ENCODE peak calls at places on chromosomes 7 and 10, in five cellular contexts. E is GM23248, J is fibroblast of lung, W is IMR-90, Q is neuronal stem cell. M is an unnamed sample. For H3K4me1, the result is how much of the 10 kb centered on the place peaks cover.

GRCh38 chr7:128893251-128894100 is 17.0 kb downstream of the KCP start:
- DNase-seq in E (no peak), J (no peak), W (no peak), Q (no peak), M (no peak)

GRCh38 chr7:111438369-111439289 is 123.7 kb downstream of the IMMP2L start:
- DNase-seq in E (peak), J (peak), W (peak), Q (no peak), M (peak)

GRCh38 chr7:441713-442421 is 77.8 kb downstream of the PDGFA start:
- DNase-seq in E (no peak), J (no peak), W (no peak), Q (no peak), M (no peak)

GRCh38 chr10:132920101-132920925 is 22.1 kb downstream of the CFAP46 start:
- DNase-seq in E (no peak), J (no peak), W (no peak), Q (no peak), M (no peak)

GRCh38 chr7:100370746-100371145 is 2.5 kb upstream of the PILRA start:
- DNase-seq in E (no peak), J (no peak), W (no peak), Q (no peak), M (no peak)

GRCh38 chr10:3418041-3418760 is 245.6 kb upstream of the PITRM1 start:
- DNase-seq in E (no peak), J (no peak), W (no peak), Q (no peak), M (no peak)

GRCh38 chr10:132588301-132589013 is 50.9 kb downstream of the INPP5A start:
- DNase-seq in E (peak), J (no peak), W (no peak), Q (no peak), M (no peak)

GRCh38 chr10:133565441-133566294 is at the start of gene SYCE1:
- DNase-seq in E (no peak), J (no peak), W (no peak), Q (no peak), M (no peak)

GRCh38 chr10:110181911-110182310 is 25.5 kb upstream of the MXI1 start:
- DNase-seq in E (no peak), J (no peak), W (no peak), Q (no peak), M (no peak)

GRCh38 chr10:110176626-110177025 is 30.8 kb upstream of the MXI1 start:
- DNase-seq in E (no peak), J (peak), W (no peak), Q (no peak), M (no peak)

GRCh38 chr10:110184363-110184762 is 23.0 kb upstream of the MXI1 start:
- DNase-seq in E (no peak), J (no peak), W (no peak), Q (no peak), M (no peak)

GRCh38 chr10:110179220-110179619 is 28.2 kb upstream of the MXI1 start:
- DNase-seq in E (no peak), J (no peak), W (no peak), Q (no peak), M (no peak)

GRCh38 chr10:110181451-110181850 is 26.0 kb upstream of the MXI1 start:
- DNase-seq in E (no peak), J (no peak), W (no peak), Q (no peak), M (no peak)
- H3K4me3 ChIP-seq in E (no peak), J (no peak), W (no peak), Q (no peak), M (no peak)

GRCh38 chr7:137953043-137953691 is 48.7 kb downstream of the CREB3L2 start:
- DNase-seq in E (peak), J (peak), W (peak), Q (no peak), M (no peak)
- H3K4me1 ChIP-seq in E (under half), J (under half), W (under half), Q (under half), M (under half)

GRCh38 chr7:143331179-143331825 is 15.4 kb downstream of the CLCN1 start:
- DNase-seq in E (peak), J (peak), W (peak), Q (no peak), M (peak)
- H3K9ac ChIP-seq in E (peak), J (no peak), W (no peak), Q (no peak), M (no peak)

GRCh38 chr10:124469956-124470484 is 8.4 kb downstream of the LHPP start:
- DNase-seq in E (no peak), J (no peak), W (no peak), Q (peak), M (no peak)
- H3K4me3 ChIP-seq in E (no peak), J (no peak), W (no peak), Q (no peak), M (no peak)

DNA sequence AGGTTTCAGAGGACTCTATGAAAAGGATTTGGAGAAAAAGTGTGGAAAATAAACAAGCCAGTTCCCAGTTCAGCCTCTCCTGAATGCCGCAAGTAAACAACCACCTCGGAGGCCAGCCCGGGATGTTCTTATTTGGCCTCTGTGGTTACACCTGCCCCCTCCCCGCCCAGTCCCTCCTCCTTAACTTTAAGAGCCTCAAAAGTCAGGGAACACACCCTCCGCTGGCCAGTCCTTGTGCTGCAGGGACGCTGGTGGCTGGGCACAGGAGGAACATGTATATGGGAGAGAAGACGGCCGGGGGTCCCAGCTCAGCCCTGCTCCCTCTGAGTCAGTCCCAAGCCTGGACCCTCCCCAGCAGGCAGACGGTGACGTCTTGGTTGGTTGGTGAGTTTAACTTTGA is 6.1 kb downstream of the CHST3 start:
- DNase-seq in E (peak), J (no peak), W (no peak), Q (no peak), M (peak)
- H3K4me1 ChIP-seq in E (half or more), J (under half), W (under half), Q (under half), M (half or more)

DNA sequence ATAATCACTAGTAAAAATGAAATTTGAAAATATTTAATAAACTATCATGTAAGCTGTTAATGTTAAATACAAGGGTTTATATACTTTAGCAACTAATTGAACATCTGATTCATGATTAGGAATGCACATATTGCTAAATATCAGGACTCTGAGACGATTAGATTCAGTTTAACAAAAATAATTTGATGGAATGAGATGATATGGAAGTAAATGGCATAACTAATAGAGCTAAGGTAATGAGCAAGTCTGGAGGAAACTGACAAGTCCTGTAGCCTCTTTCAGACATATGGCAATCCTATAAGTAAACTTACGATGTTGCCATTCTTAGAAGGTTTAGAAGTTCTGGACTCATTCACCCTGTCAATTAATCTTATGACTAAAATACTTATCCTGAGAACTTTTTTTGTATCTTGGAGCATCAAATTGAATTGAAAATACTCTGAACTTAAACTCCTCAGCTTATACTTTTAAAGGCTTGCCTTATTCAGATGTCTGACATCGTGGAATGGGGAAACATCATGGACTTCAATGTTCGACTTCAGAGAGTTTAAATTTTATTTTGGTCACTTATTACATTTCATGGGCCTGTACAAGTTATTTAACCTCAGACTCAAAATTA is 294.9 kb upstream of the DGKB start:
- DNase-seq in E (peak), J (peak), W (no peak), Q (no peak), M (no peak)
- H3K9ac ChIP-seq in E (no peak), J (no peak), W (no peak), Q (no peak), M (no peak)

DNA sequence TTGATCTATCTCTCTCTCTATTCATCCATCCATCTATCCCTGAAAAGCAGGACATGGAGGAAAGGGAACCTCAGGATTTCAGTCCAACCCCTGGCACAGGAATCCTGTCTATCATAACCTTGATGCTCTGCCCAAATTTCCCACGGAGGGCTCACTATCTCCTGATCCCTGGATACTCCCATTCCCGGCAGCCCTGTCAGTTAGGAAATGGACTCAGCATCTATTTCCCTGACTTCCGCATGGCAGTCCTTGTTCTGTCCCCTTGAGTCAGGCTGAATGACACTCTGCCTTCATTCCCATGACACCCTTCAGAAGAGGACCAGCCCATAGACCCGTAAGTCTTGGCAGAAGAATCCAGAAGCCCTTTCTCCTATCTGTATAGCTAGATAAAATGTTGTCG is 77.7 kb downstream of the VWA2 start:
- DNase-seq in E (no peak), J (no peak), W (no peak), Q (no peak), M (no peak)
- H3K4me3 ChIP-seq in E (no peak), J (no peak), W (no peak), Q (no peak), M (no peak)

DNA sequence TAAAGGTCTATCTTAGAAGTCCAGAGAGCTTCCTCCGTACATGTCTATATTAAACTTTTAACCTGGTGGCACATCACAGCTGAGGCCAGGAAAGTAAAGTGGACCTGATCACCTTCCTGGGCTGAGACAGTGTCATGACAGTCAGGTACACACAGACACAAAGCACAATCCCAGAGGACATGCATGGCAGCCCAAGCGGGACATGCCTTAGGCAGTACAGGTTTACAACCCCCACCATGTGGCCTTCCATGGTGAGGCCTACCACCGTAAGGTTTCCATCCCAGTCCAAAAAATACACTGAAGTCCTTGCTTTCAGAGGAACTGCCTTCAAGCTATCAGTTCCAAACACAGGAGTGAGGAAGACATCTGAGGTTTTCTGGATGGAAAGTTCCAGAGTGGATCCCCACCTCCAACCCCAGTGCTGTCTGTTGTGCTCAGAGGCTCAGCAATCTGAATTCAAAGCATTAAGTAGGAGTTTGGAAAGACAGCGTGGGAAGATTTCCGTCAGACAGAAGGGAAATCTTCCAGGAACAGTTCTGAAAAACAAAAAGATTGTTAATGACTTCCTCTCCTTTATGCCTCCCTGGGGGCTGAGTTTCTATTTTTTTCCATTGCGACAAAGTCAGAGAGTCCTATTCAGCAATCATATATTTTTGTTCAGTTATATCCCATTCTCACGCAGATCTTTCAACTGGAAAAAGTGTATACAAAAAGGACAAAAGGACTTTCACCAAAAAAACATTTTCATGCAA is 20.1 kb downstream of the IFIT3 start:
- DNase-seq in E (no peak), J (no peak), W (no peak), Q (no peak), M (no peak)
- H3K4me1 ChIP-seq in E (under half), J (under half), W (under half), Q (under half), M (half or more)